ENCODE peak calls at places on chromosomes 1 and 21, in four cellular contexts. W, C, E and F are unnamed samples.

GRCh38 chr1:31786366-31787060 is 22.4 kb upstream of the ADGRB2 start:
- DNase-seq in W (no peak), C (no peak), E (no peak), F (no peak)

GRCh38 chr1:112557385-112557784 is 48.6 kb downstream of the WNT2B start:
- DNase-seq in W (no peak), C (no peak), E (peak), F (no peak)

GRCh38 chr1:89701746-89702241 is 68.9 kb downstream of the LRRC8C start:
- DNase-seq in W (peak), C (no peak), E (no peak), F (no peak)

GRCh38 chr1:209926045-209926444 is 12.0 kb upstream of the SYT14 start:
- DNase-seq in W (no peak), C (no peak), E (no peak), F (no peak)

GRCh38 chr1:234746798-234747196 is 136.8 kb upstream of the IRF2BP2 start:
- DNase-seq in W (no peak), C (no peak), E (no peak), F (no peak)

GRCh38 chr1:64137569-64137936 is 65.9 kb upstream of the UBE2U start:
- DNase-seq in W (no peak), C (no peak), E (no peak), F (no peak)

GRCh38 chr1:71294178-71294577 is 213.3 kb upstream of the ZRANB2 start:
- DNase-seq in W (no peak), C (no peak), E (no peak), F (no peak)

GRCh38 chr1:64755356-64755755 is 10.5 kb downstream of the RAVER2 start:
- DNase-seq in W (no peak), C (no peak), E (no peak), F (no peak)

GRCh38 chr1:204647114-204647804 is 38.3 kb downstream of the LRRN2 start:
- DNase-seq in W (peak), C (no peak), E (peak), F (peak)

GRCh38 chr1:145716641-145717061 is 2.6 kb upstream of the CD160 start:
- DNase-seq in W (no peak), C (no peak), E (no peak), F (no peak)

GRCh38 chr1:55483523-55483922 is 268.4 kb upstream of the USP24 start:
- DNase-seq in W (peak), C (no peak), E (no peak), F (no peak)

GRCh38 chr1:231677442-231677841 is 50.9 kb downstream of the DISC1 start:
- DNase-seq in W (no peak), C (no peak), E (no peak), F (no peak)

GRCh38 chr1:231678021-231678432 is 51.4 kb downstream of the DISC1 start:
- DNase-seq in W (no peak), C (no peak), E (no peak), F (peak)

GRCh38 chr1:231676487-231676886 is 49.9 kb downstream of the DISC1 start:
- DNase-seq in W (no peak), C (no peak), E (no peak), F (no peak)

GRCh38 chr1:231682761-231683160 is 56.2 kb downstream of the DISC1 start:
- DNase-seq in W (no peak), C (no peak), E (no peak), F (no peak)

DNA sequence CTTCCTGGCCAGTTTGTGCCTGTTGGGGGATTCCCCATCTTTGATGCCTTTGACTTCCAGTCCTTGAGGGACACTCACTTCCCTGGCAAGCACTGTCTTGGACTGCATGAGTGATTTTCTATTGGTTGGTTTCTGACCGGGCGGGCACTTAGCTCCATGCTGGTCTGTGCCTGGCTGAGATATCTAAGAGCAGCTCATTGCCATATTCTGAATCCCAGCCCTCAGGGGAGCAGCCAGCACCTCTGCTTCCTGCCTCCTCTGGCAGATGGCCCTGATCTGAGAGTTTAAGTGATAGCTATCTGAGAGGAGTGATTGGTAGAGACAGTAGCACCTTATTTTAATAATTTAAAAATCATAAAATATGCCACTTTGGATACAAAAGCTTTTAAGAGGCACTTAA is 52.5 kb downstream of the DISC1 start:
- DNase-seq in W (no peak), C (no peak), E (no peak), F (no peak)
- TF ChIP-seq BRCA1 in W (no peak), C (no peak), E (no peak), F (no peak)

GRCh38 chr1:19036701-19037605 is 80.5 kb upstream of the IFFO2 start:
- DNase-seq in W (no peak), C (no peak), E (no peak), F (no peak)

GRCh38 chr1:19034721-19035120 is 78.2 kb upstream of the IFFO2 start:
- DNase-seq in W (no peak), C (no peak), E (no peak), F (no peak)

GRCh38 chr1:19035356-19036048 is 79.0 kb upstream of the IFFO2 start:
- DNase-seq in W (no peak), C (no peak), E (no peak), F (no peak)

GRCh38 chr1:19037659-19038058 is 81.2 kb upstream of the IFFO2 start:
- DNase-seq in W (no peak), C (no peak), E (no peak), F (no peak)

GRCh38 chr1:19036049-19036546 is 79.6 kb upstream of the IFFO2 start:
- DNase-seq in W (no peak), C (no peak), E (no peak), F (no peak)
- TF ChIP-seq BRCA1 in W (no peak), C (no peak), E (no peak), F (no peak)

DNA sequence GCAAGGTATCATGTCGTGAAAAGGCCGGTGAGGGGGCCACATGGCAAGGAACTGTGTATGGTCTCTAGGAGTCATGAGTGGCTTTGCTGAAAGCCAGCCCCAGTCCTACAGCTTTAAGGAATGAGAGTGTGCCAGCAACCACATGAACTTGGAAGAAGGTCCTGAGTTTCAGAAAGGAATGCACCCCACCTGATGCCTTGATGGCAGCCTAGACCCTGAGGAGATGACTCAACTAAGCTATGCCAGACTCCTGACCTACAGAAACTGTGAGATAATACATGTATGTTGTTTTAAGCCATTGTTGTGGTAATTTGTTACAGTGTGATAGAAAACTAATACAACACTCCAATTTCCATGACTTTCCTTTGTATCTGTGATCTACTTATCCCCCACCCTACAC is 33.5 kb upstream of the AKT3 start:
- DNase-seq in W (no peak), C (no peak), E (no peak), F (no peak)
- TF ChIP-seq BRCA1 in W (no peak), C (no peak), E (no peak), F (no peak)

DNA sequence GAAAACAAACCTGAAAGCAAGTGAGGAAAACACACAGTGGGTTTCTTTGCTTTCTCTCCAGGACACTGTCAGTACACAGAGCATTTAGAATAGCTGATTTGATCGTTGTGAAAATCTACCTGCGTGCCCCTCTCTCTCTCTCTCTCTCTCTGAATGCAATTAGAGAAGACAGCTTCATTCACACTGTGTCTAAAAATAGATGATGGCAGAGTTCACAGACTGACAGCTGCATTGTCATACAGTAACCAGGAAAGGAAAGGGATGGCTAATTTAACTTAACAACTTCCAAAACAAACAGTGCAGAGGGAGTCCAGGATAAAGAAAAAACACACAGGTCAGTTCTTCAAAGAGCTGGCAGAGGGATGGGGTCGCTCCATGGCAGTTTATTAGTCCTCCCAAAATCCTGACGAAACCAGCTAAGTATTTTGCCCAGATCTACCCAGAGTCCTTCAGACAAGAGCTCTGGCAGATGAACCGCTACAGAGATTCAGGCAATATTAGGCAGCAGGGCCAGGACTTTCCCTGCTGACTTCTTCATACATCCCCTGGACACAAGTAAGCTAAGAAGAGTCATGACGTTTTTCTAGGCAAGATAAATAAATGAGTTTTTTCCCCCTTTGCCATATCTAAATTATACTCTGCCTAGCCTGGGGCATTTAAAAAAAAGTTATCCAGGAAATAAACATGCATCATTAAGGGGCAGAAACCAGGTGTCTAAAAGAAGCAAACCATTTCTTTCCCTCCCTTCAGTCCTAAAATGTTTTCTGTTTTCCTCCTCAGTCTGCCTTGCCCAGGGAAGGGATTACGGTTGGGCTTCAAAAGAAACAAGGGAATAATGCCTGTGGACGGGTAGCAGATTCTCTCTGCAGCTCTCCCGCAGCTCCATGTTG is 58.8 kb downstream of the WLS start:
- DNase-seq in W (no peak), C (no peak), E (no peak), F (no peak)
- TF ChIP-seq BRCA1 in W (no peak), C (no peak), E (no peak), F (no peak)

GRCh38 chr1:192491804-192492554 is 83.6 kb upstream of the RGS1 start:
- DNase-seq in W (no peak), C (no peak), E (no peak), F (no peak)

GRCh38 chr1:192493584-192493983 is 82.0 kb upstream of the RGS1 start:
- DNase-seq in W (no peak), C (no peak), E (no peak), F (no peak)

GRCh38 chr1:192497214-192497794 is 78.3 kb upstream of the RGS1 start:
- DNase-seq in W (no peak), C (no peak), E (no peak), F (no peak)

DNA sequence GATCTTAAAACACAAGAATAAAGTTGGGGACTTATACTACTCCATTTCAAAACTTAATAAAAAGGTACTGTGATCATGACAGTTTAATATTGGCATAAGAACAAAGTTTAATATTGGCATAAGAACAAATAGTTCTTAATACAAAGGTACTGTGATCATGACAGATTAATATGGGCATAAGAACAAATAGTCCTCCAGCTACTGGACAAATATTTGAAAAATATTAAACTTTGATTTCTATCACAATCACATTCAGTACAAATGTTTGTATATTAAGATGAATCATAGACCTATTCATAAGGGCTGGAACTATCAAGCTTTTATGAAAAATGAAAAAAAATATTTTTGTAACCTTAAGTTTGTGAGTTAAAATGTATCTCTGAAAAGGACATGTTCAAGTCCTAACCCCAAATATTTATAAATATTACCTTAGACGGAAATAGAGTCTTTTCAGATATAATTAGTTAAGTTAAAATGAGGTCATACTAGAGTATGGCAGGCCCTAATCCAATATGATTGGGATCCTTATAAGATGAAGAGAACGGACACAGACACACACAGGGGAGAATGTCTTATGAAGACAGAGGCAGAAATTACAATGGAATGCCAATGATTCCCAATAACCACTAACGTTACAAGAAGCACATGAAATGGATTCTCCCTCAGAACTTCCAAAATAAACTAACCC is 79.1 kb upstream of the RGS1 start:
- DNase-seq in W (no peak), C (no peak), E (no peak), F (no peak)
- TF ChIP-seq BRCA1 in W (no peak), C (no peak), E (no peak), F (no peak)

GRCh38 chr1:170872663-170873062 is 62.7 kb upstream of the MROH9 start:
- DNase-seq in W (no peak), C (no peak), E (peak), F (no peak)
- TF ChIP-seq BRCA1 in W (no peak), C (no peak), E (no peak), F (no peak)

DNA sequence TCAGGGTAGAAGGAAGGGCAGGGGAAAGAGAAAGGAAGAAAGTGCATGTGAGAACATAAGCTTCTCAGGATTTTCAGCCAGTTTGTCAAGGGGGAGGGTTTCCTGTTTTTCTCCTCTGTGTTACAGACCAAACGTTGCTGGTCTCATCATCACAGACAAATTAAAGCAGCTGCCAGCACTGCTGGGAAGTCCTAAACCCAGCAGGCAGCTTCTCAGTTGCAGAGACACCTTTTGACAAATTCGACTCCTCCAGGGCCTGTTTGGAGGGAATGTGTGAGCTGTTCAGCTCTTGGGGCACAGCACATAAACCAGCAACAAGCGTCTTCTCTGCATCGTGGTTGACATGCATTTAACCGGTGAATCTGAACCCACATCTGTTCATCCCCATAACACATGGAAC is 454.5 kb upstream of the RUNX1 start:
- DNase-seq in W (no peak), C (no peak), E (no peak), F (no peak)
- TF ChIP-seq BRCA1 in W (no peak), C (no peak), E (no peak), F (no peak)